ENCODE peak calls at places on chromosomes 2 and 18, in five cellular contexts. Y is K562, N is H1, K is HepG2, W is GM12878. P is an unnamed sample.

GRCh38 chr2:203599509-203599908 is 64.4 kb upstream of the RAPH1 start:
- DNase-seq in Y (no peak), N (no peak), W (peak), K (no peak), P (no peak)

GRCh38 chr2:99971326-99971965 is 170.9 kb downstream of the AFF3 start:
- DNase-seq in K (no peak), N (no peak), Y (no peak), W (no peak), P (no peak)

GRCh38 chr2:227410191-227410590 is 22.4 kb upstream of the SCYGR1 start:
- DNase-seq in K (no peak), W (no peak), N (no peak), Y (no peak), P (no peak)

GRCh38 chr2:218216336-218216673 is 684 bp upstream of the ARPC2 start:
- DNase-seq in N (no peak), K (no peak), Y (no peak), W (no peak), P (no peak)

GRCh38 chr2:127270663-127271062 is 23.3 kb downstream of the ERCC3 start:
- DNase-seq in K (no peak), N (no peak), Y (no peak), W (no peak), P (peak)

GRCh38 chr18:9694174-9694573 is 13.9 kb upstream of the RAB31 start:
- DNase-seq in N (no peak), K (no peak), W (no peak), Y (no peak), P (no peak)

GRCh38 chr2:98026927-98027522 is 31.3 kb upstream of the TMEM131 start:
- DNase-seq in K (no peak), N (no peak), W (peak), Y (no peak), P (no peak)

GRCh38 chr18:33052886-33053285 is 280.1 kb upstream of the KLHL14 start:
- DNase-seq in W (no peak), N (no peak), K (no peak), Y (no peak), P (no peak)

GRCh38 chr2:63903003-63903402 is 61.3 kb downstream of the UGP2 start:
- DNase-seq in N (no peak), Y (no peak), W (peak), K (no peak), P (no peak)
- TF ChIP-seq SP1 in N (no peak), Y (no peak), W (no peak), K (no peak), P (no peak)

DNA sequence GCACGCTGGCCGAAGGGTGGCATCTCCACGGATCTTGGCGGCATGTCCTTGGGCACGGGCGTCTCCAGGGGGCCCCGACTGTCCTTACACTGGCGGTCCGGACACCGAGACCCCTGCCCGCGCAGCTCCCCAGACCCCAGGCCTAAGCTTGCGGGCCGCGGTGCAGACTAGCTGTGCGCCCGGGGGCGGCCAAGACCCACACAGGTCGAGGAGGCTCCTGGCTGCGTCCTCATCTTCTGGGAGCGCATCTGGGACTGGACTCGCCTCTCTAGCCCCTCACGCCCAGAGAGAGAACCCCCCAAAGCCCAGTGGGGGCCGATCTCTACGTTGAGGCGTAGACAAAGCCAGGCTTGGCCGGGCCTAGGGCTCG is 468 bp upstream of the TWIST2 start:
- DNase-seq in N (no peak), Y (no peak), K (no peak), W (no peak), P (peak)
- TF ChIP-seq USF2 in N (no peak), Y (no peak), K (no peak), W (no peak), P (no peak)

GRCh38 chr2:11128258-11128951 is 26.9 kb upstream of the SLC66A3 start:
- DNase-seq in W (no peak), Y (no peak), N (no peak), K (no peak), P (no peak)
- TF ChIP-seq SP1 in W (no peak), Y (no peak), N (no peak), K (no peak), P (no peak)

DNA sequence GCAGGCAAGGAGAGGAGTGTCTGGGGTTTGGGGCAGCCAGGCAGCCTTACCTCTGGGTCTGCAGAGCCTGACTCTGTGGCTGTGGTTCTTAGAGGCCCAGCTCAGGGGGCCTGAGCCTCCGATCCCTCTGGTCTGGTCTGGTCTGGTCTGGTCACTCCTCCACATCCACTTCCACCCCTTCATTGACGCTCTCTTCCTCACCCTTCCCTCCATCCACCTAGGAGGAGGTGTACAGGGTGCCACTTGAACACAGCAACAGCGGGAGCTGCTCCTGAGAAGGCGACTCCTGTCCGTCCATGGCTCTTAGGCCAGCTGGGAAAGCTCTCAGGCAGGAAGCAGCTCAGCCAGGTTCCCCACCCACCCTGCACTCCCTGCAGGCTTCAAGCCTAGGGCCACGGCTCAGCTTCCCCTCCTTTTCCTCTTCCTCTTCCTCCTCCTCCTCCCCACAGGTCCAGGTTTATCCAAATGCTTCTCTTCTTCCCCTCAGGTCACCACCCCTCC is 16.9 kb downstream of the GPR55 start:
- DNase-seq in N (no peak), K (no peak), W (no peak), Y (peak), P (no peak)
- TF ChIP-seq USF2 in N (no peak), K (no peak), W (no peak), Y (no peak), P (no peak)

GRCh38 chr2:26904839-26905238 is 56.9 kb downstream of the DPYSL5 start:
- DNase-seq in N (no peak), W (peak), Y (no peak), K (no peak), P (no peak)
- TF ChIP-seq SP1 in N (no peak), W (no peak), Y (no peak), K (no peak), P (no peak)

GRCh38 chr18:70380915-70381896 is 92.4 kb downstream of the SOCS6 start:
- DNase-seq in W (no peak), Y (peak), N (no peak), K (peak), P (peak)
- TF ChIP-seq USF2 in W (no peak), Y (no peak), N (no peak), K (no peak), P (no peak)

GRCh38 chr2:241608881-241609280 is 28.1 kb downstream of the THAP4 start:
- DNase-seq in Y (no peak), W (no peak), K (no peak), N (no peak), P (no peak)

GRCh38 chr2:241607162-241607885 is 29.6 kb downstream of the THAP4 start:
- DNase-seq in K (no peak), Y (no peak), N (no peak), W (no peak), P (no peak)

GRCh38 chr2:241602720-241603119 is 34.2 kb downstream of the THAP4 start:
- DNase-seq in N (no peak), K (no peak), Y (no peak), W (no peak), P (no peak)

GRCh38 chr2:241603686-241604085 is 33.3 kb downstream of the THAP4 start:
- DNase-seq in K (no peak), Y (no peak), N (no peak), W (no peak), P (no peak)

DNA sequence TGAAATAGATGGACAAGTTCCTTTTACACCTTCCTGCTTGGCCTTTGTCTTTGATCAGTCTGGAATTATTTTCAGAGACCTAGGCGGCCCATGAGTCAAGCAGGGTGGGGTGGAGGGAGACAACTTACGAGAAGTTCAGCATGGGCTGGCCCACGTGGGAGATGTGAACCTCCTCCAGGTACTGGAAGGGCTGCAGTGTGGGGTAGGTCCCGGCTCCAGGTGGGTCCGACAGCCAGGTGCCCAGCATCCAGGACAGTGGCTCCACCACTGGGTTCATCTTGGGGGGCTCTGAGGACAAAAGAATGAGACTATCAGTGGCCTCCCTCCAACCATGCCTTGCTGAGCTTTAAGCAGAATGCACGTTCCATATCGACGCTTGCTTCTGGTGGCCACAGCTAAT is 30.8 kb downstream of the THAP4 start:
- DNase-seq in K (no peak), W (no peak), N (no peak), Y (no peak), P (no peak)
- TF ChIP-seq SP1 in K (no peak), W (no peak), N (no peak), Y (no peak), P (no peak)

DNA sequence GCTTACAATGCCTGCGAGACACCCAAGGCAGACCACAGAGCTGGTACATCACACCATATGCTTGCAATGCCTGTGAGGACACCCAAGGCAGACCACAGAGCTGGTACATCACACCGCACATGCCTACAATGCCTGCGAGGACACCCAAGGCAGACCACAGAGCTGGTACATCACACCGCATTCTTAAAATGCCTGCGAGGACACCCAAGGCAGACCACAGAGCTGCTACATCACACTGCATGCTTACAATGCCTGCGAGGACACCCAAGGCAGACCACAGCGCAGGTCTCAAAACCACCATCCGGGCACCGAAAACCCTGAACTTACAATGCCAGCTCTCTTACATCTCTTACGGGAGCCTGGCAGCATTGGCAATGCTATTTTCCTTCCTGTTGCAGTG is 799.6 kb downstream of the GALR1 start:
- DNase-seq in W (no peak), Y (no peak), N (no peak), K (no peak), P (no peak)
- TF ChIP-seq USF2 in W (no peak), Y (no peak), N (no peak), K (no peak), P (no peak)

DNA sequence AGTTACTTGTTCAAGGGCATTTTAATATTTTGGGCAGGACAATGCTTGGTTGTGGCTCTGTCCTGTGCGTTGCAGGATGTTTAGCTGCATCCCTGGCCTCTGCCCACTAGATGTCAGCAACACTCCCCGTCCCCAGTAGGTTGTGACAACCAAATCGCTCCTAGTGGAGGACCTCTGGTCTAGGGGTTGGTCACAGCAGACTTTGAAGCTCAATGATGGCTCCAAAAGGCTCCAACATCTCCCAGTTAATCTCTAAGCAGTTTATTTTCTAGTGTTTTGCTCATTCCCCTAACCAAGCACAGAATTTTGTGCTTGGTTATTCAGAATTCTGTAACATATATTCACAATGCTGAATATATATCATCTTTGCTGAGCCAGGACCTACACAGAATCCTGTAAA is 67.0 kb downstream of the CHRNA1 start:
- DNase-seq in K (peak), N (no peak), W (no peak), Y (peak), P (peak)
- TF ChIP-seq SP1 in K (no peak), N (no peak), W (no peak), Y (no peak), P (no peak)

GRCh38 chr2:229454934-229455631 is 184.0 kb upstream of the PID1 start:
- DNase-seq in W (no peak), K (no peak), Y (no peak), N (no peak), P (no peak)
- TF ChIP-seq USF2 in W (no peak), K (no peak), Y (no peak), N (no peak), P (no peak)